ENCODE peak calls at places on chromosomes 12 and 14, in eight cellular contexts. U is HuH-7; I is activated CD4-positive, alpha-beta T cell treated with anti-CD3 and anti-CD28 coated beads, Interleukin-2, amount 50 U/mL, for 1 hour; O is ACHN; Y is Caki2; Z is choroid plexus epithelial cell; Q is iPS-NIHi11; R is NCI-H2081. X is an unnamed sample.

GRCh38 chr14:33930464-33930863 is 20.4 kb downstream of the EGLN3 start:
- DNase-seq in U (no peak), I (no peak), O (no peak), Y (no peak), Z (no peak), Q (no peak), R (no peak), X (no peak)

GRCh38 chr12:89756638-89757321 is 48.1 kb upstream of the ATP2B1 start:
- DNase-seq in U (no peak), I (no peak), O (peak; percentile 54), Y (peak; percentile 85), Z (peak; percentile 100), Q (no peak), R (no peak), X (no peak)

GRCh38 chr14:75877884-75878283 is 103.9 kb downstream of the TGFB3 start:
- DNase-seq in U (no peak), I (no peak), O (no peak), Y (no peak), Z (peak; percentile 47), Q (no peak), R (peak; percentile 31), X (no peak)

GRCh38 chr14:102195446-102195845 is 55.7 kb downstream of the WDR20 start:
- DNase-seq in U (no peak), I (no peak), O (no peak), Y (no peak), Z (no peak), Q (no peak), R (no peak), X (no peak)

GRCh38 chr14:36662543-36663403 is 1.1 kb downstream of the PAX9 start:
- DNase-seq in U (no peak), I (no peak), O (no peak), Y (no peak), Z (peak; percentile 5), Q (no peak), R (peak; percentile 59), X (peak; percentile 40)

GRCh38 chr12:15206831-15207394 is 14.3 kb downstream of the RERG start:
- DNase-seq in U (no peak), I (no peak), O (no peak), Y (peak; percentile 36), Z (no peak), Q (no peak), R (no peak), X (no peak)

GRCh38 chr12:132357623-132358186 is 28.3 kb upstream of the GALNT9 start:
- DNase-seq in U (no peak), I (no peak), O (no peak), Y (no peak), Z (no peak), Q (no peak), R (no peak), X (no peak)

GRCh38 chr12:51591020-51591901 is at the start of gene SCN8A:
- DNase-seq in U (no peak), I (peak; percentile 41), O (peak; percentile 62), Y (peak; percentile 36), Z (no peak), Q (peak; percentile 31), R (peak; percentile 67), X (no peak)

GRCh38 chr12:6069452-6070093 is 54.9 kb downstream of the VWF start:
- DNase-seq in U (no peak), I (no peak), O (no peak), Y (peak; percentile 16), Z (peak; percentile 95), Q (no peak), R (no peak), X (no peak)

GRCh38 chr14:50897658-50898175 is 25.9 kb downstream of the ABHD12B start:
- DNase-seq in U (no peak), I (no peak), O (no peak), Y (no peak), Z (no peak), Q (no peak), R (no peak), X (no peak)

GRCh38 chr12:95460105-95460504 is 13.8 kb upstream of the METAP2 start:
- DNase-seq in U (no peak), I (no peak), O (no peak), Y (no peak), Z (no peak), Q (no peak), R (no peak), X (no peak)

GRCh38 chr12:18332173-18332572 is 70.9 kb downstream of the PIK3C2G start:
- DNase-seq in U (peak; percentile 10), I (no peak), O (no peak), Y (no peak), Z (no peak), Q (no peak), R (no peak), X (no peak)

GRCh38 chr12:104058796-104059195 is 5.5 kb upstream of the HCFC2 start:
- DNase-seq in U (no peak), I (no peak), O (no peak), Y (no peak), Z (peak; percentile 6), Q (no peak), R (no peak), X (no peak)

GRCh38 chr12:90938451-90938850 is 16.5 kb downstream of the CCER1 start:
- DNase-seq in U (no peak), I (no peak), O (peak; percentile 76), Y (peak; percentile 20), Z (peak; percentile 84), Q (no peak), R (no peak), X (no peak)

GRCh38 chr12:55847603-55848329 is 5.0 kb upstream of the MMP19 start:
- DNase-seq in U (no peak), I (no peak), O (no peak), Y (no peak), Z (peak; percentile 100), Q (peak; percentile 58), R (no peak), X (no peak)

GRCh38 chr12:56687225-56688128 is 607 bp downstream of the PTGES3 start:
- DNase-seq in U (peak; percentile 18), I (peak; percentile 58), O (peak; percentile 61), Y (peak; percentile 61), Z (peak; percentile 37), Q (no peak), R (peak; percentile 33), X (peak; percentile 59)

GRCh38 chr12:64781374-64782029 is 22.3 kb upstream of the GNS start:
- DNase-seq in U (peak; percentile 36), I (no peak), O (no peak), Y (peak; percentile 50), Z (no peak), Q (peak; percentile 48), R (peak; percentile 48), X (no peak)

GRCh38 chr12:24839268-24839791 is 109.6 kb downstream of the BCAT1 start:
- DNase-seq in U (no peak), I (peak; percentile 1), O (no peak), Y (no peak), Z (peak; percentile 78), Q (no peak), R (no peak), X (no peak)

GRCh38 chr12:45994736-45995135 is 4.4 kb upstream of the SCAF11 start:
- DNase-seq in U (no peak), I (no peak), O (no peak), Y (no peak), Z (no peak), Q (no peak), R (no peak), X (no peak)

GRCh38 chr12:80064951-80065350 is 34.4 kb upstream of the OTOGL start:
- DNase-seq in U (no peak), I (no peak), O (no peak), Y (no peak), Z (no peak), Q (no peak), R (no peak), X (peak; percentile 10)

GRCh38 chr14:45112886-45113772 is 21.2 kb downstream of the FKBP3 start:
- DNase-seq in U (no peak), I (no peak), O (no peak), Y (no peak), Z (peak; percentile 53), Q (no peak), R (peak; percentile 2), X (peak; percentile 88)

GRCh38 chr14:91545946-91546716 is 36.0 kb upstream of the PPP4R3A start:
- DNase-seq in U (no peak), I (no peak), O (no peak), Y (no peak), Z (peak; percentile 5), Q (no peak), R (no peak), X (peak; percentile 98)

GRCh38 chr14:104973215-104974145 is 4.7 kb downstream of the AHNAK2 start:
- DNase-seq in U (no peak), I (no peak), O (peak; percentile 96), Y (peak; percentile 95), Z (peak; percentile 91), Q (no peak), R (no peak), X (no peak)

GRCh38 chr14:100035700-100036099 is 29.5 kb upstream of the EVL start:
- DNase-seq in U (no peak), I (no peak), O (no peak), Y (no peak), Z (no peak), Q (no peak), R (no peak), X (no peak)

GRCh38 chr12:129075451-129076208 is 222.4 kb downstream of the GLT1D1 start:
- DNase-seq in U (no peak), I (no peak), O (no peak), Y (no peak), Z (no peak), Q (no peak), R (no peak), X (no peak)

GRCh38 chr12:34299802-34300193 is 277.5 kb downstream of the ALG10 start:
- DNase-seq in U (no peak), I (no peak), O (no peak), Y (no peak), Z (no peak), Q (no peak), R (no peak), X (no peak)

GRCh38 chr14:88005050-88005481 is at the start of gene GPR65:
- DNase-seq in U (no peak), I (no peak), O (no peak), Y (no peak), Z (peak; percentile 48), Q (no peak), R (no peak), X (no peak)

GRCh38 chr12:117143008-117143532 is 43.9 kb upstream of the TESC start:
- DNase-seq in U (peak; percentile 50), I (no peak), O (no peak), Y (no peak), Z (peak; percentile 88), Q (no peak), R (peak; percentile 48), X (peak; percentile 60)